ENCODE peak calls at places on chromosomes 1 and 21, in four cellular contexts. U, L, R and J are unnamed samples.

GRCh38 chr1:188170935-188171334 is 1342.2 kb downstream of the PLA2G4A start:
- DNase-seq in U (no peak), L (no peak), R (no peak), J (no peak)

GRCh38 chr1:168452329-168452728 is 91.5 kb downstream of the XCL2 start:
- DNase-seq in U (no peak), L (no peak), R (no peak), J (no peak)

GRCh38 chr21:41369105-41369914 is 7.5 kb downstream of the MX2 start:
- DNase-seq in U (no peak), L (no peak), R (peak; percentile 53), J (peak; percentile 81)

GRCh38 chr1:155226188-155226909 is 17.9 kb downstream of the MTX1 start:
- DNase-seq in U (peak; percentile 58), L (peak; percentile 57), R (peak; percentile 86), J (peak; percentile 95)

GRCh38 chr21:38817371-38818335 is 11.9 kb downstream of the ETS2 start:
- DNase-seq in U (peak; percentile 81), L (no peak), R (no peak), J (no peak)

GRCh38 chr1:165549908-165550480 is 6.2 kb downstream of the LRRC52 start:
- DNase-seq in U (no peak), L (no peak), R (no peak), J (no peak)

GRCh38 chr1:200960236-200960947 is 63.1 kb downstream of the KIF21B start:
- DNase-seq in U (no peak), L (no peak), R (no peak), J (no peak)

GRCh38 chr1:172973424-172973823 is 77.3 kb downstream of the TNFSF18 start:
- DNase-seq in U (peak; percentile 95), L (no peak), R (no peak), J (no peak)

GRCh38 chr1:181423301-181423918 is 59.9 kb upstream of the CACNA1E start:
- DNase-seq in U (peak; percentile 46), L (peak; percentile 70), R (peak; percentile 54), J (peak; percentile 28)

GRCh38 chr1:207876129-207876528 is 34.8 kb downstream of the CD34 start:
- DNase-seq in U (no peak), L (no peak), R (no peak), J (peak; percentile 63)

GRCh38 chr1:16209132-16209846 is 3.2 kb downstream of the ARHGEF19 start:
- DNase-seq in U (no peak), L (no peak), R (no peak), J (no peak)

GRCh38 chr21:37006521-37007291 is at the start of gene RIPPLY3:
- DNase-seq in U (peak; percentile 38), L (peak; percentile 41), R (peak; percentile 38), J (peak; percentile 33)

GRCh38 chr1:42784946-42785693 is at the start of gene TMEM269:
- DNase-seq in U (no peak), L (no peak), R (peak; percentile 58), J (no peak)

GRCh38 chr1:47823016-47823843 is 174.0 kb downstream of the TRABD2B start:
- DNase-seq in U (no peak), L (no peak), R (no peak), J (no peak)

GRCh38 chr1:160007577-160008200 is 24.1 kb downstream of the PIGM start:
- DNase-seq in U (no peak), L (peak; percentile 43), R (no peak), J (no peak)

GRCh38 chr1:192201303-192201702 is 43.0 kb downstream of the RGS18 start:
- DNase-seq in U (no peak), L (no peak), R (no peak), J (no peak)

GRCh38 chr1:196433000-196433399 is 175.2 kb downstream of the KCNT2 start:
- DNase-seq in U (no peak), L (no peak), R (no peak), J (no peak)

GRCh38 chr1:213060836-213061235 is 9.8 kb downstream of the RPS6KC1 start:
- DNase-seq in U (no peak), L (no peak), R (no peak), J (no peak)

GRCh38 chr1:241485554-241485992 is 34.0 kb downstream of the FH start:
- DNase-seq in U (peak; percentile 2), L (no peak), R (no peak), J (peak; percentile 32)

GRCh38 chr1:40399984-40400704 is 26.6 kb downstream of the SMAP2 start:
- DNase-seq in U (no peak), L (no peak), R (no peak), J (no peak)

GRCh38 chr1:100145116-100145515 is 12.2 kb downstream of the TRMT13 start:
- DNase-seq in U (no peak), L (no peak), R (no peak), J (no peak)

GRCh38 chr1:110084226-110085078 is 14.0 kb upstream of the ALX3 start:
- DNase-seq in U (no peak), L (no peak), R (peak; percentile 56), J (no peak)

GRCh38 chr1:218679391-218679790 is 334.3 kb downstream of the TGFB2 start:
- DNase-seq in U (no peak), L (no peak), R (no peak), J (no peak)

GRCh38 chr1:117930484-117930883 is 945 bp downstream of the WDR3 start:
- DNase-seq in U (peak; percentile 2), L (peak; percentile 10), R (no peak), J (no peak)

GRCh38 chr1:219582310-219582709 is 30.6 kb downstream of the ZC3H11B start:
- DNase-seq in U (no peak), L (no peak), R (no peak), J (no peak)

GRCh38 chr1:235011064-235011598 is 117.5 kb downstream of the TOMM20 start:
- DNase-seq in U (no peak), L (no peak), R (peak; percentile 84), J (no peak)

GRCh38 chr1:75396745-75397144 is 214.2 kb downstream of the SLC44A5 start:
- DNase-seq in U (peak; percentile 1), L (no peak), R (no peak), J (no peak)